ENCODE peak calls at places on chromosomes 5 and 9, in six cellular contexts. One of them, this sample, is unnamed.

GRCh38 chr9:136875155-136875554 is 9.0 kb upstream of the EDF1 start:
- DNase-seq in activated CD4-positive, alpha-beta T cell treated with anti-CD3 and anti-CD28 coated beads for 24 hours: no peak
- DNase-seq in mucosa of descending colon: no peak
- DNase-seq in WTC11: no peak
- DNase-seq in GM20000: no peak
- DNase-seq in iPS-NIHi11: peak; percentile 2
- DNase-seq in this sample: no peak

GRCh38 chr5:143014017-143014651 is 244.0 kb downstream of the ARHGAP26 start:
- DNase-seq in WTC11: peak; percentile 79
- DNase-seq in activated CD4-positive, alpha-beta T cell treated with anti-CD3 and anti-CD28 coated beads for 24 hours: no peak
- DNase-seq in mucosa of descending colon: peak; percentile 39
- DNase-seq in GM20000: no peak
- DNase-seq in iPS-NIHi11: peak; percentile 70
- DNase-seq in this sample: no peak

GRCh38 chr9:21415492-21416267 is 6.8 kb downstream of the IFNA8 start:
- DNase-seq in activated CD4-positive, alpha-beta T cell treated with anti-CD3 and anti-CD28 coated beads for 24 hours: no peak
- DNase-seq in GM20000: no peak
- DNase-seq in mucosa of descending colon: peak; percentile 38
- DNase-seq in WTC11: no peak
- DNase-seq in iPS-NIHi11: no peak
- DNase-seq in this sample: no peak

GRCh38 chr5:132008961-132009680 is 2.3 kb downstream of the ACSL6 start:
- DNase-seq in mucosa of descending colon: peak; percentile 25
- DNase-seq in activated CD4-positive, alpha-beta T cell treated with anti-CD3 and anti-CD28 coated beads for 24 hours: no peak
- DNase-seq in GM20000: peak; percentile 32
- DNase-seq in iPS-NIHi11: no peak
- DNase-seq in WTC11: peak; percentile 8
- DNase-seq in this sample: no peak

GRCh38 chr5:177371120-177371537 is 13.1 kb upstream of the SLC34A1 start:
- DNase-seq in iPS-NIHi11: no peak
- DNase-seq in mucosa of descending colon: no peak
- DNase-seq in WTC11: no peak
- DNase-seq in GM20000: no peak
- DNase-seq in activated CD4-positive, alpha-beta T cell treated with anti-CD3 and anti-CD28 coated beads for 24 hours: no peak
- DNase-seq in this sample: no peak

GRCh38 chr5:127358782-127359181 is 68.2 kb downstream of the MEGF10 start:
- DNase-seq in activated CD4-positive, alpha-beta T cell treated with anti-CD3 and anti-CD28 coated beads for 24 hours: no peak
- DNase-seq in iPS-NIHi11: no peak
- DNase-seq in WTC11: no peak
- DNase-seq in mucosa of descending colon: no peak
- DNase-seq in GM20000: no peak
- DNase-seq in this sample: no peak

GRCh38 chr5:136006767-136007251 is 22.0 kb upstream of the TGFBI start:
- DNase-seq in GM20000: no peak
- DNase-seq in mucosa of descending colon: no peak
- DNase-seq in iPS-NIHi11: no peak
- DNase-seq in WTC11: no peak
- DNase-seq in activated CD4-positive, alpha-beta T cell treated with anti-CD3 and anti-CD28 coated beads for 24 hours: no peak
- DNase-seq in this sample: peak; percentile 50

GRCh38 chr5:150034677-150035076 is 34.1 kb downstream of the HMGXB3 start:
- DNase-seq in WTC11: no peak
- DNase-seq in iPS-NIHi11: no peak
- DNase-seq in mucosa of descending colon: no peak
- DNase-seq in GM20000: no peak
- DNase-seq in activated CD4-positive, alpha-beta T cell treated with anti-CD3 and anti-CD28 coated beads for 24 hours: no peak
- DNase-seq in this sample: no peak

GRCh38 chr5:146698651-146699050 is 179.9 kb downstream of the PPP2R2B start:
- DNase-seq in iPS-NIHi11: no peak
- DNase-seq in GM20000: no peak
- DNase-seq in activated CD4-positive, alpha-beta T cell treated with anti-CD3 and anti-CD28 coated beads for 24 hours: no peak
- DNase-seq in WTC11: no peak
- DNase-seq in mucosa of descending colon: no peak
- DNase-seq in this sample: no peak

GRCh38 chr9:2362170-2362569 is 259.4 kb upstream of the VLDLR start:
- DNase-seq in activated CD4-positive, alpha-beta T cell treated with anti-CD3 and anti-CD28 coated beads for 24 hours: no peak
- DNase-seq in GM20000: no peak
- DNase-seq in WTC11: no peak
- DNase-seq in mucosa of descending colon: no peak
- DNase-seq in iPS-NIHi11: no peak
- DNase-seq in this sample: no peak

GRCh38 chr9:132651259-132651658 is 18.5 kb downstream of the DDX31 start:
- DNase-seq in GM20000: no peak
- DNase-seq in activated CD4-positive, alpha-beta T cell treated with anti-CD3 and anti-CD28 coated beads for 24 hours: no peak
- DNase-seq in WTC11: no peak
- DNase-seq in mucosa of descending colon: no peak
- DNase-seq in iPS-NIHi11: no peak
- DNase-seq in this sample: peak; percentile 57

GRCh38 chr9:88302579-88303324 is 85.5 kb upstream of the SPIN1 start:
- DNase-seq in WTC11: no peak
- DNase-seq in iPS-NIHi11: no peak
- DNase-seq in GM20000: no peak
- DNase-seq in mucosa of descending colon: no peak
- DNase-seq in activated CD4-positive, alpha-beta T cell treated with anti-CD3 and anti-CD28 coated beads for 24 hours: no peak
- DNase-seq in this sample: no peak

GRCh38 chr5:151214614-151215545 is 9.0 kb downstream of the CCDC69 start:
- DNase-seq in activated CD4-positive, alpha-beta T cell treated with anti-CD3 and anti-CD28 coated beads for 24 hours: no peak
- DNase-seq in mucosa of descending colon: no peak
- DNase-seq in WTC11: no peak
- DNase-seq in iPS-NIHi11: no peak
- DNase-seq in GM20000: peak; percentile 78
- DNase-seq in this sample: no peak

GRCh38 chr9:113579270-113580040 is 115.9 kb downstream of the RGS3 start:
- DNase-seq in GM20000: peak; percentile 64
- DNase-seq in WTC11: no peak
- DNase-seq in activated CD4-positive, alpha-beta T cell treated with anti-CD3 and anti-CD28 coated beads for 24 hours: no peak
- DNase-seq in iPS-NIHi11: no peak
- DNase-seq in mucosa of descending colon: no peak
- DNase-seq in this sample: no peak

GRCh38 chr9:6900440-6900883 is 142.7 kb downstream of the KDM4C start:
- DNase-seq in mucosa of descending colon: no peak
- DNase-seq in activated CD4-positive, alpha-beta T cell treated with anti-CD3 and anti-CD28 coated beads for 24 hours: no peak
- DNase-seq in iPS-NIHi11: no peak
- DNase-seq in GM20000: no peak
- DNase-seq in WTC11: no peak
- DNase-seq in this sample: no peak

GRCh38 chr5:136020001-136020382 is 8.8 kb upstream of the TGFBI start:
- DNase-seq in activated CD4-positive, alpha-beta T cell treated with anti-CD3 and anti-CD28 coated beads for 24 hours: no peak
- DNase-seq in WTC11: no peak
- DNase-seq in mucosa of descending colon: no peak
- DNase-seq in GM20000: no peak
- DNase-seq in iPS-NIHi11: no peak
- DNase-seq in this sample: no peak

GRCh38 chr5:135750506-135750905 is 84.0 kb upstream of the SLC25A48 start:
- DNase-seq in WTC11: peak; percentile 36
- DNase-seq in activated CD4-positive, alpha-beta T cell treated with anti-CD3 and anti-CD28 coated beads for 24 hours: no peak
- DNase-seq in iPS-NIHi11: peak; percentile 42
- DNase-seq in mucosa of descending colon: no peak
- DNase-seq in GM20000: no peak
- DNase-seq in this sample: no peak

GRCh38 chr5:128487041-128487440 is 51.0 kb downstream of the FBN2 start:
- DNase-seq in WTC11: no peak
- DNase-seq in GM20000: no peak
- DNase-seq in iPS-NIHi11: no peak
- DNase-seq in mucosa of descending colon: no peak
- DNase-seq in activated CD4-positive, alpha-beta T cell treated with anti-CD3 and anti-CD28 coated beads for 24 hours: no peak
- DNase-seq in this sample: no peak

GRCh38 chr5:164119806-164120440 is 614.5 kb downstream of the MAT2B start:
- DNase-seq in GM20000: no peak
- DNase-seq in activated CD4-positive, alpha-beta T cell treated with anti-CD3 and anti-CD28 coated beads for 24 hours: no peak
- DNase-seq in WTC11: peak; percentile 33
- DNase-seq in iPS-NIHi11: peak; percentile 22
- DNase-seq in mucosa of descending colon: no peak
- DNase-seq in this sample: no peak

GRCh38 chr9:84671651-84672467 is 2.3 kb downstream of the NTRK2 start:
- DNase-seq in mucosa of descending colon: no peak
- DNase-seq in iPS-NIHi11: no peak
- DNase-seq in activated CD4-positive, alpha-beta T cell treated with anti-CD3 and anti-CD28 coated beads for 24 hours: no peak
- DNase-seq in WTC11: no peak
- DNase-seq in GM20000: no peak
- DNase-seq in this sample: no peak

GRCh38 chr5:129904667-129905466 is 602 bp downstream of the CHSY3 start:
- DNase-seq in iPS-NIHi11: peak; percentile 43
- DNase-seq in GM20000: peak; percentile 52
- DNase-seq in mucosa of descending colon: no peak
- DNase-seq in WTC11: peak; percentile 30
- DNase-seq in activated CD4-positive, alpha-beta T cell treated with anti-CD3 and anti-CD28 coated beads for 24 hours: no peak
- DNase-seq in this sample: no peak

GRCh38 chr5:144712090-144712489 is 541.4 kb downstream of the KCTD16 start:
- DNase-seq in iPS-NIHi11: no peak
- DNase-seq in WTC11: no peak
- DNase-seq in GM20000: no peak
- DNase-seq in mucosa of descending colon: no peak
- DNase-seq in activated CD4-positive, alpha-beta T cell treated with anti-CD3 and anti-CD28 coated beads for 24 hours: no peak
- DNase-seq in this sample: no peak

GRCh38 chr5:137075163-137075970 is 423.8 kb downstream of the SPOCK1 start:
- DNase-seq in mucosa of descending colon: peak; percentile 83
- DNase-seq in WTC11: peak; percentile 94
- DNase-seq in iPS-NIHi11: peak; percentile 89
- DNase-seq in activated CD4-positive, alpha-beta T cell treated with anti-CD3 and anti-CD28 coated beads for 24 hours: no peak
- DNase-seq in GM20000: peak; percentile 42
- DNase-seq in this sample: no peak

GRCh38 chr9:98536542-98537173 is 172.1 kb downstream of the GABBR2 start:
- DNase-seq in GM20000: peak; percentile 45
- DNase-seq in iPS-NIHi11: peak; percentile 53
- DNase-seq in mucosa of descending colon: peak; percentile 32
- DNase-seq in WTC11: peak; percentile 74
- DNase-seq in activated CD4-positive, alpha-beta T cell treated with anti-CD3 and anti-CD28 coated beads for 24 hours: no peak
- DNase-seq in this sample: no peak

GRCh38 chr5:34014614-34015013 is 6.8 kb upstream of the AMACR start:
- DNase-seq in activated CD4-positive, alpha-beta T cell treated with anti-CD3 and anti-CD28 coated beads for 24 hours: no peak
- DNase-seq in GM20000: no peak
- DNase-seq in iPS-NIHi11: no peak
- DNase-seq in mucosa of descending colon: no peak
- DNase-seq in WTC11: no peak
- DNase-seq in this sample: no peak

GRCh38 chr9:135255033-135255842 is 167.8 kb downstream of the OLFM1 start:
- DNase-seq in WTC11: peak; percentile 29
- DNase-seq in activated CD4-positive, alpha-beta T cell treated with anti-CD3 and anti-CD28 coated beads for 24 hours: no peak
- DNase-seq in iPS-NIHi11: no peak
- DNase-seq in GM20000: no peak
- DNase-seq in mucosa of descending colon: no peak
- DNase-seq in this sample: no peak